ENCODE peak calls at places on chromosomes 5 and 9, in four cellular contexts. L, I, N and P are unnamed samples.
A peak's percentile ranks its signal among the peaks of the same experiment; 100 is the strongest.

GRCh38 chr5:20276061-20276958 is 288.3 kb upstream of the CDH18 start:
- DNase-seq in L (peak; percentile 85), I (no peak), N (no peak), P (no peak)

GRCh38 chr9:107486674-107487520 is 2.7 kb downstream of the KLF4 start:
- DNase-seq in L (no peak), I (no peak), N (no peak), P (no peak)

GRCh38 chr5:168364738-168365550 is 73.5 kb downstream of the WWC1 start:
- DNase-seq in L (peak; percentile 54), I (peak; percentile 21), N (no peak), P (no peak)

GRCh38 chr5:106454651-106455415 is 1215.9 kb downstream of the EFNA5 start:
- DNase-seq in L (peak; percentile 1), I (peak; percentile 37), N (no peak), P (peak; percentile 37)

GRCh38 chr9:16207161-16207560 is 654.3 kb downstream of the CCDC171 start:
- DNase-seq in L (peak; percentile 33), I (peak; percentile 64), N (no peak), P (peak; percentile 53)

GRCh38 chr9:25917593-25918426 is 239.6 kb upstream of the TUSC1 start:
- DNase-seq in L (peak; percentile 56), I (no peak), N (no peak), P (no peak)

GRCh38 chr5:3853366-3853765 is 257.7 kb downstream of the IRX1 start:
- DNase-seq in L (no peak), I (no peak), N (no peak), P (no peak)

GRCh38 chr5:13739462-13739861 is 205.0 kb downstream of the DNAH5 start:
- DNase-seq in L (no peak), I (no peak), N (no peak), P (no peak)

GRCh38 chr5:53095931-53096525 is 13.5 kb downstream of the MOCS2 start:
- DNase-seq in L (peak; percentile 64), I (peak; percentile 59), N (peak; percentile 37), P (peak; percentile 46)

GRCh38 chr5:13133951-13134350 is 810.5 kb downstream of the DNAH5 start:
- DNase-seq in L (no peak), I (no peak), N (no peak), P (no peak)

GRCh38 chr5:58248221-58248620 is 211.7 kb downstream of the PLK2 start:
- DNase-seq in L (no peak), I (no peak), N (no peak), P (no peak)

GRCh38 chr5:149466457-149466972 is 84.7 kb downstream of the CSNK1A1 start:
- DNase-seq in L (peak; percentile 85), I (no peak), N (no peak), P (no peak)

GRCh38 chr5:167754501-167754941 is 536.9 kb upstream of the WWC1 start:
- DNase-seq in L (peak; percentile 72), I (no peak), N (no peak), P (no peak)

GRCh38 chr5:72138943-72139467 is 31.7 kb downstream of the MAP1B start:
- DNase-seq in L (peak; percentile 92), I (no peak), N (no peak), P (no peak)

GRCh38 chr5:96093340-96093739 is 131.7 kb upstream of the ELL2 start:
- DNase-seq in L (no peak), I (no peak), N (no peak), P (no peak)

GRCh38 chr9:94511134-94511942 is 43.5 kb upstream of the PCAT7 start:
- DNase-seq in L (peak; percentile 7), I (no peak), N (no peak), P (no peak)

GRCh38 chr5:129945031-129945430 is 40.8 kb downstream of the CHSY3 start:
- DNase-seq in L (no peak), I (no peak), N (no peak), P (no peak)

GRCh38 chr9:78609471-78609870 is 312.5 kb downstream of the PSAT1 start:
- DNase-seq in L (no peak), I (no peak), N (no peak), P (no peak)

GRCh38 chr9:121261107-121261460 is 6.9 kb upstream of the GSN start:
- DNase-seq in L (peak; percentile 32), I (peak; percentile 61), N (no peak), P (no peak)

GRCh38 chr9:124308606-124309310 is 51.0 kb downstream of the NEK6 start:
- DNase-seq in L (no peak), I (no peak), N (no peak), P (no peak)

GRCh38 chr9:134065720-134066419 is 2.0 kb downstream of the BRD3 start:
- DNase-seq in L (peak; percentile 71), I (no peak), N (peak; percentile 30), P (peak; percentile 17)

GRCh38 chr5:10607023-10607665 is 43.3 kb downstream of the ANKRD33B start:
- DNase-seq in L (no peak), I (peak; percentile 31), N (no peak), P (no peak)

GRCh38 chr5:138884094-138884493 is 9.0 kb upstream of the LRRTM2 start:
- DNase-seq in L (no peak), I (no peak), N (no peak), P (no peak)

GRCh38 chr9:122426723-122427122 is 51.0 kb downstream of the OR1J1 start:
- DNase-seq in L (no peak), I (no peak), N (no peak), P (no peak)

GRCh38 chr5:154756203-154756870 is 1.2 kb downstream of the LARP1 start:
- DNase-seq in L (peak; percentile 25), I (peak; percentile 56), N (peak; percentile 22), P (peak; percentile 61)

GRCh38 chr5:133063965-133064364 is 12.2 kb downstream of the HSPA4 start:
- DNase-seq in L (no peak), I (no peak), N (no peak), P (no peak)

GRCh38 chr9:89992326-89993208 is 387.8 kb downstream of the GADD45G start:
- DNase-seq in L (no peak), I (no peak), N (no peak), P (no peak)

GRCh38 chr9:69425402-69425801 is 100.4 kb downstream of the ENTREP1 start:
- DNase-seq in L (no peak), I (no peak), N (no peak), P (no peak)

GRCh38 chr5:139271201-139272027 is 22.1 kb upstream of the MATR3 start:
- DNase-seq in L (peak; percentile 82), I (no peak), N (no peak), P (no peak)

GRCh38 chr5:79499640-79500273 is 14.2 kb downstream of the HOMER1 start:
- DNase-seq in L (no peak), I (no peak), N (no peak), P (no peak)

GRCh38 chr5:14557203-14557725 is 24.3 kb upstream of the OTULINL start:
- DNase-seq in L (no peak), I (no peak), N (no peak), P (peak; percentile 40)